ENCODE peak calls at places on chromosomes 13 and 19, in four cellular contexts. R, K, J and P are unnamed samples.

GRCh38 chr13:92948034-92948433 is 278.6 kb upstream of the GPC6 start:
- DNase-seq in R (no peak), K (no peak), J (no peak), P (no peak)

GRCh38 chr19:1935484-1936208 is 5.3 kb upstream of the CSNK1G2 start:
- DNase-seq in R (peak), K (no peak), J (no peak), P (peak)

GRCh38 chr13:113765241-113765910 is 6.3 kb downstream of the TMEM255B start:
- DNase-seq in R (no peak), K (no peak), J (no peak), P (peak)

GRCh38 chr19:900302-901111 is 7.2 kb downstream of the RNU6-9 start:
- DNase-seq in R (no peak), K (no peak), J (peak), P (peak)

GRCh38 chr13:108877300-108877699 is 247.9 kb downstream of the MYO16 start:
- DNase-seq in R (peak), K (no peak), J (no peak), P (no peak)

GRCh38 chr13:45851171-45851889 is at the start of gene SIAH3:
- DNase-seq in R (no peak), K (no peak), J (peak), P (peak)

GRCh38 chr13:78603240-78603947 is at the start of gene POU4F1:
- DNase-seq in R (peak), K (peak), J (peak), P (peak)

GRCh38 chr19:10565028-10565566 is 713 bp downstream of the KRI1 start:
- DNase-seq in R (peak), K (peak), J (peak), P (peak)

GRCh38 chr13:51589793-51590192 is 5.5 kb downstream of the WDFY2 start:
- DNase-seq in R (no peak), K (no peak), J (no peak), P (no peak)

GRCh38 chr19:5923356-5923755 is 9.3 kb downstream of the CAPS start:
- DNase-seq in R (no peak), K (no peak), J (no peak), P (no peak)

GRCh38 chr19:478236-478888 is 17.5 kb upstream of the SHC2 start:
- DNase-seq in R (no peak), K (no peak), J (no peak), P (no peak)

GRCh38 chr13:51534075-51534817 is 50.0 kb upstream of the WDFY2 start:
- DNase-seq in R (no peak), K (no peak), J (no peak), P (no peak)

GRCh38 chr13:110525328-110526319 is 35.9 kb downstream of the RAB20 start:
- DNase-seq in R (no peak), K (no peak), J (no peak), P (no peak)

GRCh38 chr19:42477933-42478332 is 35.2 kb upstream of the CXCL17 start:
- DNase-seq in R (no peak), K (no peak), J (no peak), P (no peak)

GRCh38 chr13:49298903-49299605 is 51.3 kb downstream of the CDADC1 start:
- DNase-seq in R (no peak), K (no peak), J (no peak), P (peak)

GRCh38 chr13:60838581-60838980 is 441.6 kb downstream of the TDRD3 start:
- DNase-seq in R (no peak), K (no peak), J (no peak), P (no peak)

GRCh38 chr13:33799950-33800592 is 17.9 kb upstream of the RFC3 start:
- DNase-seq in R (peak), K (no peak), J (no peak), P (peak)

GRCh38 chr13:76016799-76017198 is 380.7 kb downstream of the LMO7 start:
- DNase-seq in R (peak), K (peak), J (peak), P (peak)

GRCh38 chr13:108957369-108958012 is 328.1 kb downstream of the MYO16 start:
- DNase-seq in R (peak), K (no peak), J (no peak), P (peak)

GRCh38 chr13:90738881-90739280 is 608.6 kb upstream of the MIR17HG start:
- DNase-seq in R (no peak), K (no peak), J (no peak), P (peak)
- H2BK15ac ChIP-seq in R (no peak), K (no peak), J (no peak), P (no peak)

GRCh38 chr19:40445945-40446784 is 2.0 kb upstream of the SERTAD3 start:
- DNase-seq in R (no peak), K (no peak), J (peak), P (peak)
- H3K23ac ChIP-seq in R (no peak), K (peak), J (no peak), P (no peak)

GRCh38 chr19:45558399-45558878 is 26.2 kb downstream of the OPA3 start:
- DNase-seq in R (peak), K (peak), J (peak), P (peak)

GRCh38 chr19:45560038-45560437 is 24.6 kb downstream of the OPA3 start:
- DNase-seq in R (no peak), K (no peak), J (no peak), P (no peak)

GRCh38 chr19:45556835-45557234 is 27.8 kb downstream of the OPA3 start:
- DNase-seq in R (no peak), K (no peak), J (no peak), P (no peak)

GRCh38 chr19:45564131-45564780 is 20.3 kb downstream of the OPA3 start:
- DNase-seq in R (no peak), K (no peak), J (peak), P (peak)

DNA sequence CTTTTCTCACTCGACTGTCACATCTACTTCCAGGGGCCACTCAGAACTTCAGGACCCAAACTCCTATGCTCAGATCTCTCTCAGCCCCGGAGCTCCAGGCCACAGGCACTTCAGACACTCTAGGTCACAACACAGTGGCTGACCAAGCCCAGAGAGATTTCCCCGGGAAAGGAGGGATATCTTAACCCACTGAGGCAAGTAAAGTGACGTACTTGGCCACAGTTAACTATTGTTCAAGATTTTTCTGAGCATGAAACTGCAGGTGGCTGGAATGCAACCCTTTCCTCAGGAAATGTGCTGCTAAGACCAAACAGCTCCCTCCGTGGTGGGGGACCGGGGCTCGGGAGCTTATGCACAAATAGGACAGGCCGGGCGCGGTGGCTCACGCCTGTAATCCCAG is 23.9 kb downstream of the OPA3 start:
- DNase-seq in R (no peak), K (no peak), J (no peak), P (no peak)
- H2BK15ac ChIP-seq in R (no peak), K (no peak), J (no peak), P (no peak)

GRCh38 chr13:36357231-36357630 is 11.0 kb upstream of the SPART start:
- DNase-seq in R (no peak), K (no peak), J (no peak), P (no peak)
- H3K23ac ChIP-seq in R (no peak), K (no peak), J (no peak), P (no peak)

DNA sequence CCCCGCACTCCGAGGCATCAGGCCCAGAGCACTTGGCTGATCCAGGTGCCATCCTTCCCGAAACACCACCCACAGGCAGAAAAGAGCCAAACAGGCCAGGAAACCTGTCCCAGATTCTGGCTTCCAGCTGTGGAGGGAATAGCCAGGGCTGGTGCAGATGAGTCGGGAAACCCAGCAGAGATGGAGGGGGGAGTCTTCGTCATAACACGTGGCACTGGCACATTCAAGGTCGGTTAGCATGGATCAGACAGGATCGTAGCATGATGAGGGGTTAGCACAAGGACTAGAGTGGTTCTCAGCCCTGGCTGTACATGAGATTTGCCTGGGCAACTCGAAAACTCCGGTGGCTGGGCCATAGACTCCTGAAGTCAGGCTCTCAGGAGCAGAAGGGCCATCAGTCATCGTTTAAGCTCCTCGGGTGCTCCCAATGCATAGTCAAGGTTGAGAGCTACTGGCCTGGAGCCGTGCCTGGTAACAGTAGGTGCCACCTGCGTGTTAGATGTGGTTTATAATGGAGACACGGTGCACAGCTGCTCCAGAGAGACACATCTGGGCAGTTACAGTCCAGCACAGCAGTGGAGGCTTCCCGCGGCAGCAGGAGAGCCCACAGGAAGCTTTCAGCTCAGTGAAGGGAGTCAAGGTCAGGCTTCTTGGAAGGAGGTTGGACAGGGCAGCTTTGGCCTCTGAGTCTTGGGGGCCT is 6.3 kb downstream of the CYTH2 start:
- DNase-seq in R (no peak), K (no peak), J (no peak), P (no peak)
- H2BK15ac ChIP-seq in R (no peak), K (no peak), J (no peak), P (no peak)

GRCh38 chr13:19633340-19634128 is at the start of gene MPHOSPH8:
- DNase-seq in R (peak), K (peak), J (peak), P (peak)
- H3K23ac ChIP-seq in R (peak), K (peak), J (no peak), P (peak)

GRCh38 chr13:98457053-98457452 is 119.9 kb downstream of the STK24 start:
- DNase-seq in R (no peak), K (no peak), J (no peak), P (no peak)
- H2BK15ac ChIP-seq in R (no peak), K (no peak), J (no peak), P (no peak)

GRCh38 chr19:15184776-15185175 is 16.0 kb downstream of the NOTCH3 start:
- DNase-seq in R (no peak), K (no peak), J (no peak), P (no peak)

GRCh38 chr19:15177269-15178116 is 23.3 kb downstream of the NOTCH3 start:
- DNase-seq in R (peak), K (peak), J (peak), P (peak)

GRCh38 chr19:15178629-15179308 is 22.0 kb downstream of the NOTCH3 start:
- DNase-seq in R (no peak), K (no peak), J (peak), P (peak)

GRCh38 chr19:15181394-15181793 is 19.4 kb downstream of the NOTCH3 start:
- DNase-seq in R (no peak), K (no peak), J (peak), P (no peak)

DNA sequence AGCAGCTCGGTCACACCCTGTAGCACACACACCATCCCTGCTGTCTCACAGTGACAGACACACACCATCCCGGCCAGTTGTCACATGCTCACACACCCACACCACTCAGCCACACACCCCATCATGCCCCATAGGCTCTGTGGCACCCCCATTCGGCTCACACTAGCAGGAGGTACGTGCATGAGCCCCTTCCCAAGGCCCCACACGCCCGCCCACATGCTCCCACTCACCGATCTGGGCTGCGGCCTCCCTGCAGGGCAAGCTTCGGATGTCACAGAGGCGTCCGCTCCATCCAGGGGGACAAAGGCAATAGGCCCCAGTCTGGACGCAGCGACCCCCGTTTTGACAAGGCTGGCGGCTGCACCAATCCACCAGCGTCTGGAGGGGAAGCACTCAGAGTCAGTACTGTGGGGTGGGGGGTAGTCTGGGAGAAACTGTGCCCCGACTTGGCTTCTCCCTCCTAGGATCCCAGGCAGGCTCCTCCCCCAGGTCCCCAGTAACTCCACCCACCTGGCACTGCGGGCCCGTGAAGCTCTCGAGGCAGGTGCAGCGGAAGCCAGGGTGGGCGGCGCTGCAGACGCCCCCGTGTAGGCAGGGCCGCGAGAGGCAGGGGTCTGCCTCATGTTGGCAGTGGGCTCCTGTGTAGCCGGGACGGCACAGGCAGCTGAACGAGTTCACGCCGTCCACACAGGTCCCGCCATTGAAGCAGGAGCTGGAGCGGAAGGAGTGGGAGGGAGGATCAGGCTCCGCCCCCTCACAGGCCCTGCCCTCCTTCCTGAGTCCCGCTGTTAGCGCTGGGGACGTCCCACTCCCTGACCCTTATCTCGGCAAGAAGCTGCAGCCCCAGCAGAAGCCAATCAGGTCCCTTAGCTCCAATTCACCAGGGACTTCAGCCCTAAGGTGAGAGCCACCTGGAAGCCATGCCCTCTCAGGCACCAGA is 20.1 kb downstream of the NOTCH3 start:
- DNase-seq in R (no peak), K (no peak), J (peak), P (peak)
- H3K23ac ChIP-seq in R (no peak), K (peak), J (no peak), P (no peak)

GRCh38 chr19:8126008-8126407 is 23.4 kb downstream of the FBN3 start:
- DNase-seq in R (no peak), K (no peak), J (no peak), P (no peak)

GRCh38 chr19:8120636-8121480 is 28.5 kb downstream of the FBN3 start:
- DNase-seq in R (no peak), K (no peak), J (peak), P (peak)

GRCh38 chr19:8126511-8126910 is 22.9 kb downstream of the FBN3 start:
- DNase-seq in R (no peak), K (no peak), J (no peak), P (no peak)

GRCh38 chr19:8127311-8127710 is 22.1 kb downstream of the FBN3 start:
- DNase-seq in R (no peak), K (no peak), J (no peak), P (no peak)

DNA sequence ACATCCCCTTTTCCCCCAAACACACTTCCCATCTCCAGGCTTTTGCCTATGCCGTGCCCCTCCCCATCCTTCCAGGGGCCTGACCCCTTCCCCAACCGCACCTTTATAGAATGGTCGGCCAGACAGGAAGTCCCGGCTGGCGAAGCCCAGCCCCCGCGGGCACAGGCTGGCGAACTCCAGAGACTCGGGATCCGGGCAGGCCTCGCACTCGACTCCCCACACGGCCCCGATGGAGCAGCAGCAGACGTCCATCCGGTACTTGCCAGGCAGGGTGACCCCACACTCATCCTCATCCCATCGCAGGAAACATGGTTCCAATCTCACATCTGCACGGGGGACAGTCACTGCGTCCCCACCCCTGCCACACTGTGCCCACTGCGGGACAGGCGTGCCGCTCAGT is 25.7 kb downstream of the FBN3 start:
- DNase-seq in R (no peak), K (no peak), J (no peak), P (no peak)
- H2BK15ac ChIP-seq in R (no peak), K (no peak), J (no peak), P (no peak)

GRCh38 chr13:99310382-99311031 is 3.3 kb upstream of the GPR183 start:
- DNase-seq in R (peak), K (no peak), J (no peak), P (no peak)

GRCh38 chr13:99313473-99313872 is 6.3 kb upstream of the GPR183 start:
- DNase-seq in R (no peak), K (peak), J (no peak), P (peak)

GRCh38 chr13:99312493-99312883 is 5.3 kb upstream of the GPR183 start:
- DNase-seq in R (peak), K (no peak), J (no peak), P (no peak)

GRCh38 chr13:99311137-99311536 is 3.9 kb upstream of the GPR183 start:
- DNase-seq in R (peak), K (no peak), J (peak), P (peak)

DNA sequence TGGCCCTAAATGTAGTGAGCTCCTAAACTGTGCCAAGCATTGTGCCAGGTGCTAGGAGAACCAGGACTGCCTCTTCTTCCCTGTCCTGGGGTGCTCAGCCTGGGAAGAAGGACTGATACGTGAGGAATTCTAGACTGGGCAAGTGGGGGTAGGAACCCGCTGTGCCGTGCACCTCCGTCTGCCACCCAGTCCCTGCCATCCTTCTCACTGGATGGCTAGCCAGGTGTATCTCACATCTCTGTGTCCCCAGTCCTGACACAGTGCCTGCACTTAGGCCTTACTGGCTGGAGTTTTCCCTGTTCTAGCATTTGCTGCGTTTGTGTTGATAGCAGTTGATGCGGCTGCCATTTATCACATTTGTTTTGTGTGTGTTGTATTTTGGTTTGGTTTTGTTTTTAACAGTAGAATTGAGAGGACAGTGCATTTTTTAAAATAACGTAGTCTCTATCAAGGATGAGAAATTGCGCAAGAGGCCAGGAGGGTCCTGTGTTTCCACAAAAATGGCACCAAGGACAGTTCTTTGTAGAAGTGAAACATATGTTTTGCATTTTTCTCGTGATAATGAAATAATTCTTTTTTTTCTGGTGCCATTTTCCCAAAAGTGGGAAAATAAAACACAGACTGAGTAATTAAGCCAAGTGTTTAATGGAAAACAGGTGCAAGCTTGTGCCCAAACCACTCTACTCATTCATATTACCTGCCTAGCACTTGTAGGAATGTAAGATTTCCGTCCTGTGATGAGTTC is 4.7 kb upstream of the GPR183 start:
- DNase-seq in R (no peak), K (no peak), J (no peak), P (no peak)
- H3K23ac ChIP-seq in R (peak), K (no peak), J (no peak), P (no peak)